ENCODE peak calls at places on chromosomes 2 and 18, in five cellular contexts. H is HuH-7; F is activated CD4-positive, alpha-beta T cell treated with anti-CD3 and anti-CD28 coated beads, Interleukin-2, amount 10 ng/mL, durations not matched to agents 7 days and 5 days; V is stimulated activated CD4-positive, alpha-beta T cell treated with anti-CD3 and anti-CD28 coated beads, TNF-alpha, amount 100 ng/mL, for 24 hours; S is DMS 273 treated with DMSO at 0.1 percent for 48 hours. Y is an unnamed sample.
A peak's percentile ranks its signal among the peaks of the same experiment; 100 is the strongest.

GRCh38 chr18:32974421-32975165 is 201.8 kb upstream of the KLHL14 start:
- DNase-seq in H (no peak), V (no peak), S (no peak), F (no peak), Y (no peak)

GRCh38 chr2:171297951-171298350 is 135.8 kb downstream of the METTL8 start:
- DNase-seq in V (no peak), F (no peak), S (no peak), H (no peak), Y (no peak)

GRCh38 chr18:6835345-6835744 is 105.8 kb downstream of the ARHGAP28 start:
- DNase-seq in V (no peak), S (no peak), H (no peak), F (no peak), Y (no peak)

GRCh38 chr2:43778233-43778632 is 4.4 kb downstream of the DYNC2LI1 start:
- DNase-seq in F (no peak), S (no peak), V (no peak), H (no peak), Y (no peak)

GRCh38 chr2:100953406-100954043 is 48.6 kb upstream of the RPL31 start:
- DNase-seq in S (no peak), H (no peak), V (no peak), F (peak; percentile 49), Y (no peak)

GRCh38 chr18:22108674-22109073 is 60.7 kb upstream of the GATA6 start:
- DNase-seq in V (no peak), H (no peak), S (peak; percentile 31), F (no peak), Y (no peak)

GRCh38 chr2:240141736-240142135 is 1.3 kb upstream of the OTOS start:
- DNase-seq in V (no peak), F (no peak), S (no peak), H (no peak), Y (no peak)

GRCh38 chr2:42196403-42197267 is 27.5 kb downstream of the EML4 start:
- DNase-seq in F (peak; percentile 55), H (no peak), S (peak; percentile 97), V (peak; percentile 12), Y (no peak)

GRCh38 chr2:108124733-108125132 is 115.0 kb upstream of the SULT1C3 start:
- DNase-seq in V (no peak), H (no peak), F (no peak), S (no peak), Y (no peak)

GRCh38 chr2:74130211-74130995 is 17.3 kb downstream of the BOLA3 start:
- DNase-seq in S (no peak), H (no peak), V (no peak), F (no peak), Y (no peak)

GRCh38 chr2:69469375-69469774 is 32.1 kb upstream of the NFU1 start:
- DNase-seq in H (no peak), V (no peak), F (no peak), S (no peak), Y (no peak)

GRCh38 chr2:211114826-211115450 is 558.5 kb downstream of the CPS1 start:
- DNase-seq in F (no peak), V (no peak), H (no peak), S (no peak), Y (no peak)

GRCh38 chr2:168521342-168521741 is 65.3 kb downstream of the CERS6 start:
- DNase-seq in H (no peak), S (peak; percentile 84), V (no peak), F (no peak), Y (no peak)

GRCh38 chr2:162106146-162106551 is 32.1 kb upstream of the DPP4 start:
- DNase-seq in V (no peak), F (no peak), H (no peak), S (no peak), Y (no peak)

GRCh38 chr2:96117701-96118588 is 1.6 kb upstream of the ADRA2B start:
- DNase-seq in S (no peak), H (no peak), F (no peak), V (no peak), Y (no peak)

GRCh38 chr2:124683536-124684407 is 658.7 kb downstream of the CNTNAP5 start:
- DNase-seq in H (no peak), S (no peak), V (no peak), F (no peak), Y (no peak)

GRCh38 chr2:117930775-117931174 is 83.1 kb downstream of the CCDC93 start:
- DNase-seq in V (no peak), F (no peak), H (no peak), S (no peak), Y (no peak)

GRCh38 chr2:23503097-23503496 is 118.1 kb downstream of the KLHL29 start:
- DNase-seq in H (no peak), V (no peak), F (no peak), S (no peak), Y (no peak)

GRCh38 chr2:127208313-127208712 is 11.8 kb downstream of the CYP27C1 start:
- DNase-seq in S (peak; percentile 95), H (no peak), F (no peak), V (no peak), Y (no peak)

GRCh38 chr2:239801404-239802100 is 223.6 kb downstream of the NDUFA10 start:
- DNase-seq in F (no peak), V (no peak), H (no peak), S (no peak), Y (no peak)

GRCh38 chr2:20487392-20488135 is 40.7 kb downstream of the RHOB start:
- DNase-seq in H (no peak), F (no peak), V (no peak), S (no peak), Y (no peak)

GRCh38 chr2:27741673-27742072 is 29.8 kb upstream of the MRPL33 start:
- DNase-seq in H (no peak), F (no peak), S (no peak), V (no peak), Y (no peak)

GRCh38 chr2:9008951-9009664 is 5.6 kb upstream of the MBOAT2 start:
- DNase-seq in V (no peak), F (no peak), S (no peak), H (no peak), Y (no peak)

GRCh38 chr2:168816369-168816768 is 13.9 kb downstream of the NOSTRIN start:
- DNase-seq in S (no peak), V (no peak), F (no peak), H (no peak), Y (no peak)

GRCh38 chr2:101617188-101617587 is 80.3 kb upstream of the MAP4K4 start:
- DNase-seq in S (no peak), F (no peak), H (no peak), V (no peak), Y (no peak)